ENCODE peak calls at places on chromosomes 4 and X, in six cellular contexts. One of them, this sample, is unnamed.
A peak's percentile ranks its signal among the peaks of the same experiment; 100 is the strongest.

GRCh38 chr4:182766851-182767250 is 150.3 kb downstream of the DCTD start:
- DNase-seq in BE2C: no peak
- DNase-seq in transverse colon: no peak
- DNase-seq in PC-3: no peak
- DNase-seq in ascending aorta: no peak
- DNase-seq in pancreas: no peak
- DNase-seq in this sample: no peak

GRCh38 chrX:154486052-154486395 is 391 bp downstream of the UBL4A start:
- DNase-seq in BE2C: no peak
- DNase-seq in transverse colon: peak; percentile 43
- DNase-seq in ascending aorta: no peak
- DNase-seq in PC-3: no peak
- DNase-seq in pancreas: peak; percentile 53
- DNase-seq in this sample: peak; percentile 27

GRCh38 chr4:7358100-7358735 is 76.5 kb downstream of the PSAPL1 start:
- DNase-seq in PC-3: peak; percentile 84
- DNase-seq in pancreas: no peak
- DNase-seq in BE2C: no peak
- DNase-seq in transverse colon: no peak
- DNase-seq in ascending aorta: no peak
- DNase-seq in this sample: no peak

GRCh38 chr4:13627185-13627605 is 330 bp downstream of the BOD1L1 start:
- DNase-seq in ascending aorta: no peak
- DNase-seq in transverse colon: peak; percentile 14
- DNase-seq in BE2C: peak; percentile 30
- DNase-seq in PC-3: no peak
- DNase-seq in pancreas: no peak
- DNase-seq in this sample: no peak

GRCh38 chr4:76200771-76201224 is 12.8 kb downstream of the SCARB2 start:
- DNase-seq in pancreas: peak; percentile 63
- DNase-seq in transverse colon: peak; percentile 69
- DNase-seq in PC-3: no peak
- DNase-seq in BE2C: no peak
- DNase-seq in ascending aorta: no peak
- DNase-seq in this sample: peak; percentile 80

GRCh38 chrX:39196192-39197102 is 395.2 kb downstream of the MID1IP1 start:
- DNase-seq in transverse colon: peak; percentile 29
- DNase-seq in BE2C: no peak
- DNase-seq in ascending aorta: no peak
- DNase-seq in pancreas: peak; percentile 27
- DNase-seq in PC-3: peak; percentile 71
- DNase-seq in this sample: no peak

GRCh38 chr4:168604496-168605373 is 107.9 kb downstream of the PALLD start:
- DNase-seq in ascending aorta: no peak
- DNase-seq in PC-3: peak; percentile 87
- DNase-seq in BE2C: no peak
- DNase-seq in transverse colon: no peak
- DNase-seq in pancreas: no peak
- DNase-seq in this sample: no peak

GRCh38 chrX:23334536-23334870 is at the start of gene PTCHD1:
- DNase-seq in PC-3: no peak
- DNase-seq in BE2C: no peak
- DNase-seq in transverse colon: no peak
- DNase-seq in pancreas: no peak
- DNase-seq in ascending aorta: no peak
- DNase-seq in this sample: no peak

GRCh38 chr4:176444741-176445140 is 125.0 kb downstream of the SPCS3 start:
- DNase-seq in ascending aorta: no peak
- DNase-seq in pancreas: no peak
- DNase-seq in PC-3: peak; percentile 67
- DNase-seq in transverse colon: no peak
- DNase-seq in BE2C: no peak
- DNase-seq in this sample: no peak

GRCh38 chrX:103477496-103477895 is 41.8 kb downstream of the RAB40A start:
- DNase-seq in PC-3: no peak
- DNase-seq in ascending aorta: no peak
- DNase-seq in pancreas: no peak
- DNase-seq in transverse colon: no peak
- DNase-seq in BE2C: no peak
- DNase-seq in this sample: no peak

GRCh38 chr4:102449751-102450352 is 51.3 kb upstream of the NFKB1 start:
- DNase-seq in transverse colon: peak; percentile 46
- DNase-seq in PC-3: peak; percentile 73
- DNase-seq in pancreas: peak; percentile 13
- DNase-seq in ascending aorta: no peak
- DNase-seq in BE2C: peak; percentile 41
- DNase-seq in this sample: peak; percentile 43

GRCh38 chrX:138885886-138886285 is 174.4 kb upstream of the FGF13 start:
- DNase-seq in BE2C: no peak
- DNase-seq in ascending aorta: no peak
- DNase-seq in pancreas: no peak
- DNase-seq in transverse colon: no peak
- DNase-seq in PC-3: peak; percentile 78
- DNase-seq in this sample: no peak

GRCh38 chr4:42843694-42844093 is 48.8 kb upstream of the GRXCR1 start:
- DNase-seq in transverse colon: no peak
- DNase-seq in BE2C: no peak
- DNase-seq in PC-3: no peak
- DNase-seq in pancreas: no peak
- DNase-seq in ascending aorta: no peak
- DNase-seq in this sample: no peak
- H3K4me3 ChIP-seq in transverse colon: no peak overlapping the region
- H3K4me3 ChIP-seq in BE2C: no peak overlapping the region
- H3K4me3 ChIP-seq in PC-3: no peak overlapping the region
- H3K4me3 ChIP-seq in pancreas: no peak overlapping the region
- H3K4me3 ChIP-seq in ascending aorta: no peak overlapping the region
- H3K4me3 ChIP-seq in this sample: no peak overlapping the region

GRCh38 chr4:15027921-15028435 is 25.7 kb downstream of the CPEB2 start:
- DNase-seq in PC-3: no peak
- DNase-seq in ascending aorta: no peak
- DNase-seq in pancreas: no peak
- DNase-seq in transverse colon: no peak
- DNase-seq in BE2C: no peak
- DNase-seq in this sample: no peak

GRCh38 chr4:15021946-15022345 is 19.7 kb downstream of the CPEB2 start:
- DNase-seq in BE2C: no peak
- DNase-seq in ascending aorta: no peak
- DNase-seq in transverse colon: no peak
- DNase-seq in PC-3: no peak
- DNase-seq in pancreas: no peak
- DNase-seq in this sample: no peak

GRCh38 chr4:15024386-15024785 is 22.1 kb downstream of the CPEB2 start:
- DNase-seq in ascending aorta: no peak
- DNase-seq in BE2C: no peak
- DNase-seq in transverse colon: no peak
- DNase-seq in pancreas: no peak
- DNase-seq in PC-3: no peak
- DNase-seq in this sample: no peak

GRCh38 chr4:15021301-15021700 is 19.0 kb downstream of the CPEB2 start:
- DNase-seq in transverse colon: no peak
- DNase-seq in pancreas: no peak
- DNase-seq in ascending aorta: no peak
- DNase-seq in BE2C: no peak
- DNase-seq in PC-3: no peak
- DNase-seq in this sample: no peak

DNA sequence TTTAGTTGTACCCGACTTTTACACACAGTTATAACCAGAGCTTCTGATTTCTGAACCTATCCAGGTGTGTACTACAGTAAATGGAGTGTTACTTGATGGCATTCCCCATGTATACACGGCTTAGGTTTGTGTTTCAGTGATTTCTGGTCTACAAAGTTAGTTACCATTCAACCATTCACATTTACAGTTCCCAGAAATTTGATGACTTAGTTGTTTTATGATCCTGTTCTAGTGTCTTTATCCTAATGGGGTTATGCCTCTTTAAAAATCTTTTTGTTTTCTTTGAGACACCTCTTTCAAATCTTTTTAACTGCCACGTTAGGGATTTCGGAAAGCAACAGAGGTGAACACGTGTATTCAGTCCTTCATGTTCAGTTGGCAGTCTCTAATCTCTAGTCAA is 23.4 kb downstream of the CPEB2 start:
- DNase-seq in ascending aorta: no peak
- DNase-seq in BE2C: no peak
- DNase-seq in pancreas: no peak
- DNase-seq in PC-3: no peak
- DNase-seq in transverse colon: no peak
- DNase-seq in this sample: no peak
- H3K36me3 ChIP-seq in ascending aorta: no peaks in the 10 kb centered on the region
- H3K36me3 ChIP-seq in BE2C: peaks cover 3% of the 10 kb centered on the region
- H3K36me3 ChIP-seq in pancreas: no peaks in the 10 kb centered on the region
- H3K36me3 ChIP-seq in PC-3: no peaks in the 10 kb centered on the region
- H3K36me3 ChIP-seq in transverse colon: no peaks in the 10 kb centered on the region
- H3K36me3 ChIP-seq in this sample: no peaks in the 10 kb centered on the region

GRCh38 chr4:70000713-70001112 is 4.9 kb downstream of the STATH start:
- DNase-seq in transverse colon: no peak
- DNase-seq in BE2C: no peak
- DNase-seq in PC-3: no peak
- DNase-seq in ascending aorta: no peak
- DNase-seq in pancreas: no peak
- DNase-seq in this sample: no peak

GRCh38 chr4:69994782-69995181 is 984 bp upstream of the STATH start:
- DNase-seq in pancreas: no peak
- DNase-seq in ascending aorta: no peak
- DNase-seq in PC-3: no peak
- DNase-seq in transverse colon: no peak
- DNase-seq in BE2C: no peak
- DNase-seq in this sample: no peak

GRCh38 chr4:69995526-69996016 is at the start of gene STATH:
- DNase-seq in ascending aorta: no peak
- DNase-seq in pancreas: no peak
- DNase-seq in transverse colon: no peak
- DNase-seq in BE2C: no peak
- DNase-seq in PC-3: no peak
- DNase-seq in this sample: no peak

DNA sequence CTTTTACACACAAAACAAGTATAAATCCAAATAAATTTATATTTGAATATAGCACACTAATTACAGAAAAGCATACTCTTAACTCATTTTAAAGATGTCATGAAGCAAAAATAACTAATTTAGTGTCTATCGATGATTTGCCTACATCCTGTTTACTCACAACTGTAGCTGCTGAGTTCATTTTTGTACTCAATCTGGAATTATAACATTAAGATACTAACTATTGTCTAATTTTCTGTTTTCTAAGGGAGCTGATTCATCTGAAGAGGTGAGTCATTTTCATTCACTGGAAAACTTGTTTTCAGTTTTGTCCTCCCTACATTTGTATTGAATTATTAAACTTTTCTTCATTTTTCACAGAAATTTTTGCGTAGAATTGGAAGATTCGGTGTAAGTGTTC is 3.7 kb downstream of the STATH start:
- DNase-seq in PC-3: peak; percentile 32
- DNase-seq in pancreas: no peak
- DNase-seq in BE2C: no peak
- DNase-seq in transverse colon: no peak
- DNase-seq in ascending aorta: no peak
- DNase-seq in this sample: no peak
- H3K4me3 ChIP-seq in PC-3: no peak overlapping the region
- H3K4me3 ChIP-seq in pancreas: no peak overlapping the region
- H3K4me3 ChIP-seq in BE2C: no peak overlapping the region
- H3K4me3 ChIP-seq in transverse colon: no peak overlapping the region
- H3K4me3 ChIP-seq in ascending aorta: no peak overlapping the region
- H3K4me3 ChIP-seq in this sample: no peak overlapping the region

GRCh38 chrX:1433646-1434357 is 18.9 kb downstream of the ASMTL start:
- DNase-seq in transverse colon: no peak
- DNase-seq in PC-3: no peak
- DNase-seq in BE2C: no peak
- DNase-seq in pancreas: no peak
- DNase-seq in ascending aorta: no peak
- DNase-seq in this sample: no peak
- H3K36me3 ChIP-seq in transverse colon: no peaks in the 10 kb centered on the region
- H3K36me3 ChIP-seq in PC-3: no peaks in the 10 kb centered on the region
- H3K36me3 ChIP-seq in BE2C: no peaks in the 10 kb centered on the region
- H3K36me3 ChIP-seq in pancreas: peaks cover 8% of the 10 kb centered on the region
- H3K36me3 ChIP-seq in ascending aorta: peaks cover 33% of the 10 kb centered on the region
- H3K36me3 ChIP-seq in this sample: no peaks in the 10 kb centered on the region

This sample was measured in Caco-2.